ENCODE peak calls at places on chromosome 5, in ten cellular contexts. One of them, this sample, is unnamed.

GRCh38 chr5:32984851-32985250 is 273.7 kb downstream of the NPR3 start:
- DNase-seq in HEK293T: no peak
- DNase-seq in C1 segment of cervical spinal cord: no peak
- DNase-seq in choroid plexus epithelial cell: peak; percentile 36
- DNase-seq in naive thymus-derived CD8-positive, alpha-beta T cell: no peak
- DNase-seq in activated gamma-delta T cell treated with anti-CD3 and anti-CD28 coated beads, Interleukin-2, amount 50 U/mL, for 16 hours: no peak
- DNase-seq in CD4-positive, alpha-beta memory T cell: no peak
- DNase-seq in uterus: no peak
- DNase-seq in HT-29: no peak
- DNase-seq in COLO829: no peak
- DNase-seq in this sample: no peak

GRCh38 chr5:89181546-89181945 is 298.6 kb upstream of the MEF2C start:
- DNase-seq in HEK293T: no peak
- DNase-seq in C1 segment of cervical spinal cord: no peak
- DNase-seq in choroid plexus epithelial cell: no peak
- DNase-seq in naive thymus-derived CD8-positive, alpha-beta T cell: no peak
- DNase-seq in activated gamma-delta T cell treated with anti-CD3 and anti-CD28 coated beads, Interleukin-2, amount 50 U/mL, for 16 hours: no peak
- DNase-seq in CD4-positive, alpha-beta memory T cell: no peak
- DNase-seq in uterus: no peak
- DNase-seq in HT-29: no peak
- DNase-seq in COLO829: no peak
- DNase-seq in this sample: no peak

GRCh38 chr5:109921735-109922395 is 232.1 kb downstream of the MAN2A1 start:
- DNase-seq in HEK293T: no peak
- DNase-seq in C1 segment of cervical spinal cord: no peak
- DNase-seq in choroid plexus epithelial cell: peak; percentile 58
- DNase-seq in naive thymus-derived CD8-positive, alpha-beta T cell: peak; percentile 29
- DNase-seq in activated gamma-delta T cell treated with anti-CD3 and anti-CD28 coated beads, Interleukin-2, amount 50 U/mL, for 16 hours: peak; percentile 36
- DNase-seq in CD4-positive, alpha-beta memory T cell: peak; percentile 70
- DNase-seq in uterus: no peak
- DNase-seq in HT-29: no peak
- DNase-seq in COLO829: no peak
- DNase-seq in this sample: peak; percentile 86

GRCh38 chr5:121503111-121503840 is 348.4 kb upstream of the FTMT start:
- DNase-seq in HEK293T: peak; percentile 34
- DNase-seq in C1 segment of cervical spinal cord: peak; percentile 1
- DNase-seq in choroid plexus epithelial cell: peak; percentile 2
- DNase-seq in naive thymus-derived CD8-positive, alpha-beta T cell: no peak
- DNase-seq in activated gamma-delta T cell treated with anti-CD3 and anti-CD28 coated beads, Interleukin-2, amount 50 U/mL, for 16 hours: no peak
- DNase-seq in CD4-positive, alpha-beta memory T cell: no peak
- DNase-seq in uterus: no peak
- DNase-seq in HT-29: peak; percentile 85
- DNase-seq in COLO829: peak; percentile 35
- DNase-seq in this sample: no peak

GRCh38 chr5:153552886-153553285 is 62.4 kb downstream of the GRIA1 start:
- DNase-seq in HEK293T: no peak
- DNase-seq in C1 segment of cervical spinal cord: no peak
- DNase-seq in choroid plexus epithelial cell: peak; percentile 17
- DNase-seq in naive thymus-derived CD8-positive, alpha-beta T cell: no peak
- DNase-seq in activated gamma-delta T cell treated with anti-CD3 and anti-CD28 coated beads, Interleukin-2, amount 50 U/mL, for 16 hours: no peak
- DNase-seq in CD4-positive, alpha-beta memory T cell: no peak
- DNase-seq in uterus: no peak
- DNase-seq in HT-29: no peak
- DNase-seq in COLO829: no peak
- DNase-seq in this sample: no peak

GRCh38 chr5:68225188-68225910 is 9.8 kb downstream of the PIK3R1 start:
- DNase-seq in HEK293T: no peak
- DNase-seq in C1 segment of cervical spinal cord: no peak
- DNase-seq in choroid plexus epithelial cell: peak; percentile 94
- DNase-seq in naive thymus-derived CD8-positive, alpha-beta T cell: no peak
- DNase-seq in activated gamma-delta T cell treated with anti-CD3 and anti-CD28 coated beads, Interleukin-2, amount 50 U/mL, for 16 hours: no peak
- DNase-seq in CD4-positive, alpha-beta memory T cell: no peak
- DNase-seq in uterus: peak; percentile 57
- DNase-seq in HT-29: peak; percentile 73
- DNase-seq in COLO829: no peak
- DNase-seq in this sample: no peak

GRCh38 chr5:353599-354580 is 32.4 kb downstream of the AHRR start:
- DNase-seq in HEK293T: no peak
- DNase-seq in C1 segment of cervical spinal cord: no peak
- DNase-seq in choroid plexus epithelial cell: no peak
- DNase-seq in naive thymus-derived CD8-positive, alpha-beta T cell: no peak
- DNase-seq in activated gamma-delta T cell treated with anti-CD3 and anti-CD28 coated beads, Interleukin-2, amount 50 U/mL, for 16 hours: no peak
- DNase-seq in CD4-positive, alpha-beta memory T cell: no peak
- DNase-seq in uterus: no peak
- DNase-seq in HT-29: no peak
- DNase-seq in COLO829: no peak
- DNase-seq in this sample: no peak

GRCh38 chr5:93595420-93596136 is 12.6 kb downstream of the NR2F1 start:
- DNase-seq in HEK293T: no peak
- DNase-seq in C1 segment of cervical spinal cord: no peak
- DNase-seq in choroid plexus epithelial cell: peak; percentile 91
- DNase-seq in naive thymus-derived CD8-positive, alpha-beta T cell: no peak
- DNase-seq in activated gamma-delta T cell treated with anti-CD3 and anti-CD28 coated beads, Interleukin-2, amount 50 U/mL, for 16 hours: no peak
- DNase-seq in CD4-positive, alpha-beta memory T cell: no peak
- DNase-seq in uterus: no peak
- DNase-seq in HT-29: no peak
- DNase-seq in COLO829: no peak
- DNase-seq in this sample: no peak

GRCh38 chr5:40238066-40238745 is 441.5 kb upstream of the PTGER4 start:
- DNase-seq in HEK293T: no peak
- DNase-seq in C1 segment of cervical spinal cord: no peak
- DNase-seq in choroid plexus epithelial cell: no peak
- DNase-seq in naive thymus-derived CD8-positive, alpha-beta T cell: no peak
- DNase-seq in activated gamma-delta T cell treated with anti-CD3 and anti-CD28 coated beads, Interleukin-2, amount 50 U/mL, for 16 hours: no peak
- DNase-seq in CD4-positive, alpha-beta memory T cell: no peak
- DNase-seq in uterus: no peak
- DNase-seq in HT-29: no peak
- DNase-seq in COLO829: no peak
- DNase-seq in this sample: no peak

GRCh38 chr5:1703352-1704050 is 96.1 kb downstream of the MRPL36 start:
- DNase-seq in HEK293T: no peak
- DNase-seq in C1 segment of cervical spinal cord: no peak
- DNase-seq in choroid plexus epithelial cell: no peak
- DNase-seq in naive thymus-derived CD8-positive, alpha-beta T cell: no peak
- DNase-seq in activated gamma-delta T cell treated with anti-CD3 and anti-CD28 coated beads, Interleukin-2, amount 50 U/mL, for 16 hours: no peak
- DNase-seq in CD4-positive, alpha-beta memory T cell: no peak
- DNase-seq in uterus: no peak
- DNase-seq in HT-29: no peak
- DNase-seq in COLO829: no peak
- DNase-seq in this sample: no peak

GRCh38 chr5:37086466-37087178 is 162.6 kb downstream of the CPLANE1 start:
- DNase-seq in HEK293T: no peak
- DNase-seq in C1 segment of cervical spinal cord: no peak
- DNase-seq in choroid plexus epithelial cell: peak; percentile 78
- DNase-seq in naive thymus-derived CD8-positive, alpha-beta T cell: no peak
- DNase-seq in activated gamma-delta T cell treated with anti-CD3 and anti-CD28 coated beads, Interleukin-2, amount 50 U/mL, for 16 hours: no peak
- DNase-seq in CD4-positive, alpha-beta memory T cell: no peak
- DNase-seq in uterus: no peak
- DNase-seq in HT-29: no peak
- DNase-seq in COLO829: no peak
- DNase-seq in this sample: no peak

GRCh38 chr5:94884294-94884693 is 265.8 kb downstream of the SLF1 start:
- DNase-seq in HEK293T: peak; percentile 18
- DNase-seq in C1 segment of cervical spinal cord: peak; percentile 3
- DNase-seq in choroid plexus epithelial cell: peak; percentile 53
- DNase-seq in naive thymus-derived CD8-positive, alpha-beta T cell: no peak
- DNase-seq in activated gamma-delta T cell treated with anti-CD3 and anti-CD28 coated beads, Interleukin-2, amount 50 U/mL, for 16 hours: no peak
- DNase-seq in CD4-positive, alpha-beta memory T cell: no peak
- DNase-seq in uterus: no peak
- DNase-seq in HT-29: no peak
- DNase-seq in COLO829: no peak
- DNase-seq in this sample: no peak

GRCh38 chr5:168295574-168296201 is 4.2 kb downstream of the WWC1 start:
- DNase-seq in HEK293T: peak; percentile 50
- DNase-seq in C1 segment of cervical spinal cord: peak; percentile 71
- DNase-seq in choroid plexus epithelial cell: peak; percentile 85
- DNase-seq in naive thymus-derived CD8-positive, alpha-beta T cell: no peak
- DNase-seq in activated gamma-delta T cell treated with anti-CD3 and anti-CD28 coated beads, Interleukin-2, amount 50 U/mL, for 16 hours: no peak
- DNase-seq in CD4-positive, alpha-beta memory T cell: no peak
- DNase-seq in uterus: no peak
- DNase-seq in HT-29: peak; percentile 55
- DNase-seq in COLO829: peak; percentile 39
- DNase-seq in this sample: no peak

GRCh38 chr5:11407553-11408145 is 496.6 kb downstream of the CTNND2 start:
- DNase-seq in HEK293T: no peak
- DNase-seq in C1 segment of cervical spinal cord: peak; percentile 15
- DNase-seq in choroid plexus epithelial cell: no peak
- DNase-seq in naive thymus-derived CD8-positive, alpha-beta T cell: no peak
- DNase-seq in activated gamma-delta T cell treated with anti-CD3 and anti-CD28 coated beads, Interleukin-2, amount 50 U/mL, for 16 hours: no peak
- DNase-seq in CD4-positive, alpha-beta memory T cell: no peak
- DNase-seq in uterus: no peak
- DNase-seq in HT-29: no peak
- DNase-seq in COLO829: no peak
- DNase-seq in this sample: no peak

GRCh38 chr5:6733411-6734242 is 20.4 kb downstream of the TENT4A start:
- DNase-seq in HEK293T: no peak
- DNase-seq in C1 segment of cervical spinal cord: no peak
- DNase-seq in choroid plexus epithelial cell: peak; percentile 76
- DNase-seq in naive thymus-derived CD8-positive, alpha-beta T cell: no peak
- DNase-seq in activated gamma-delta T cell treated with anti-CD3 and anti-CD28 coated beads, Interleukin-2, amount 50 U/mL, for 16 hours: no peak
- DNase-seq in CD4-positive, alpha-beta memory T cell: no peak
- DNase-seq in uterus: no peak
- DNase-seq in HT-29: no peak
- DNase-seq in COLO829: no peak
- DNase-seq in this sample: no peak

GRCh38 chr5:72470817-72471216 is 36.4 kb downstream of the ZNF366 start:
- DNase-seq in HEK293T: no peak
- DNase-seq in C1 segment of cervical spinal cord: no peak
- DNase-seq in choroid plexus epithelial cell: no peak
- DNase-seq in naive thymus-derived CD8-positive, alpha-beta T cell: no peak
- DNase-seq in activated gamma-delta T cell treated with anti-CD3 and anti-CD28 coated beads, Interleukin-2, amount 50 U/mL, for 16 hours: no peak
- DNase-seq in CD4-positive, alpha-beta memory T cell: no peak
- DNase-seq in uterus: no peak
- DNase-seq in HT-29: no peak
- DNase-seq in COLO829: no peak
- DNase-seq in this sample: no peak

This sample was measured in CD8-positive, alpha-beta memory T cell.